ENCODE peak calls at places on chromosomes 12 and 14, in four cellular contexts. E is H9, X is H1, I is mesendoderm. Y is an unnamed sample.

GRCh38 chr12:92070864-92071445 is 74.7 kb downstream of the BTG1 start:
- DNase-seq in E (no peak), X (no peak), I (no peak), Y (peak)

GRCh38 chr12:3158851-3159465 is 81.8 kb downstream of the TSPAN9 start:
- DNase-seq in E (no peak), X (no peak), I (no peak), Y (peak)

GRCh38 chr12:2851931-2852330 is 4.9 kb downstream of the TEX52 start:
- DNase-seq in E (no peak), X (no peak), I (peak), Y (no peak)

GRCh38 chr12:113748707-113749432 is 217.3 kb downstream of the RBM19 start:
- DNase-seq in E (no peak), X (no peak), I (no peak), Y (no peak)

GRCh38 chr14:92969470-92970232 is 46.7 kb downstream of the CHGA start:
- DNase-seq in E (no peak), X (no peak), I (no peak), Y (no peak)

GRCh38 chr14:66746316-66747006 is 238.5 kb downstream of the GPHN start:
- DNase-seq in E (no peak), X (no peak), I (peak), Y (peak)

GRCh38 chr14:103097994-103098957 is 3.8 kb downstream of the EXOC3L4 start:
- DNase-seq in E (no peak), X (no peak), I (no peak), Y (no peak)

GRCh38 chr14:37826869-37827268 is 231.4 kb downstream of the TTC6 start:
- DNase-seq in E (no peak), X (no peak), I (no peak), Y (no peak)

GRCh38 chr14:50318031-50318626 is 6.0 kb downstream of the DMAC2L start:
- DNase-seq in E (no peak), X (no peak), I (no peak), Y (peak)

GRCh38 chr12:39619316-39619659 is 315 bp downstream of the ABCD2 start:
- DNase-seq in E (no peak), X (no peak), I (no peak), Y (no peak)
- H4K5ac ChIP-seq in E (no peak), X (no peak), I (no peak), Y (no peak)

GRCh38 chr12:130717752-130718151 is 1.7 kb upstream of the RIMBP2 start:
- DNase-seq in E (peak), X (no peak), I (no peak), Y (no peak)
- H4K5ac ChIP-seq in E (no peak), X (no peak), I (no peak), Y (no peak)

GRCh38 chr12:62891805-62892549 is 43.0 kb downstream of the PPM1H start:
- DNase-seq in E (no peak), X (no peak), I (no peak), Y (no peak)
- H4K5ac ChIP-seq in E (no peak), X (no peak), I (no peak), Y (no peak)

GRCh38 chr12:39464976-39465375 is 22.1 kb upstream of the KIF21A start:
- DNase-seq in E (no peak), X (no peak), I (no peak), Y (no peak)

DNA sequence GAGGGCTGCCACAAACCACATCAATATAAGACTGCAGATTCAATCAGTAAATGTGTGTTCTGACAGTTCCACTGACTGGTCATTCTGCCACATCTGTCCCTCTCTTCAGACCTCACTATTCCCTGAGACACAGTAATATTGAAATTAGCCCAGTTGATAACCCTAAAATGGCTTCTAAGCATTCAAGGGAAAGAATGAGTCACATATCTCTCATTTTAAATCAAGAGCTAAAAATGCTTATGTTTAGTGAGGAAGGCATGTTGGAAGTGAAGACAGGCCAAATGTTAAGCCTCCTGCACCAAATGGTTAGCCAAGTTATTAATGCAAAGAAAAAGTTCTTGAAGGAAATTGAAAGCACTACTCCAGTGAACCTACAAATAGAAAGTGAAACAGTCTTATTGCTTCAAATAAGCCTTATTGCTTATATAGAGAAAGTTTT is 24.5 kb upstream of the KIF21A start:
- DNase-seq in E (no peak), X (no peak), I (no peak), Y (no peak)
- H4K5ac ChIP-seq in E (no peak), X (no peak), I (no peak), Y (no peak)

Y was measured in IMR-90.